ENCODE peak calls at places on chromosomes 6 and 20, in four cellular contexts. T is HepG2, J is K562, M is H1. H is an unnamed sample. For H3K27me3, the result is how much of the 10 kb centered on the place peaks cover.

GRCh38 chr6:2108700-2109306 is 136.6 kb downstream of the GMDS start:
- DNase-seq in T (peak), J (no peak), M (no peak), H (no peak)

GRCh38 chr20:43477634-43478033 is 19.9 kb downstream of the SRSF6 start:
- DNase-seq in T (no peak), J (no peak), M (no peak), H (no peak)

GRCh38 chr6:10643214-10643641 is 51.2 kb downstream of the C6orf52 start:
- DNase-seq in T (no peak), J (no peak), M (no peak), H (no peak)

GRCh38 chr6:45677381-45677992 is 299.8 kb upstream of the SUPT3H start:
- DNase-seq in T (no peak), J (no peak), M (no peak), H (peak)

GRCh38 chr6:34671801-34672656 is 24.5 kb downstream of the ILRUN start:
- DNase-seq in T (no peak), J (peak), M (no peak), H (peak)

GRCh38 chr6:73577605-73578160 is 56.9 kb upstream of the EEF1A1 start:
- DNase-seq in T (no peak), J (no peak), M (no peak), H (no peak)

GRCh38 chr6:41767112-41767946 is 12.4 kb downstream of the FRS3 start:
- DNase-seq in T (peak), J (peak), M (no peak), H (no peak)

GRCh38 chr6:49462071-49462470 is 982 bp downstream of the MMUT start:
- DNase-seq in T (no peak), J (no peak), M (no peak), H (no peak)

GRCh38 chr6:6993503-6994237 is 114.1 kb upstream of the RREB1 start:
- DNase-seq in T (peak), J (no peak), M (no peak), H (no peak)

GRCh38 chr20:63434599-63435378 is 37.7 kb downstream of the KCNQ2 start:
- DNase-seq in T (peak), J (peak), M (peak), H (peak)

GRCh38 chr6:116446399-116446798 is 14.8 kb upstream of the CALHM6 start:
- DNase-seq in T (no peak), J (no peak), M (no peak), H (no peak)

GRCh38 chr6:26033942-26034354 is 53.3 kb upstream of the HFE start:
- DNase-seq in T (no peak), J (no peak), M (no peak), H (no peak)

GRCh38 chr6:146886587-146887446 is 288.0 kb downstream of the ADGB start:
- DNase-seq in T (no peak), J (no peak), M (no peak), H (no peak)

GRCh38 chr6:157988700-157989063 is 7.0 kb downstream of the SYNJ2 start:
- DNase-seq in T (no peak), J (no peak), M (no peak), H (no peak)

GRCh38 chr20:3786126-3786484 is 435 bp downstream of the CENPB start:
- DNase-seq in T (no peak), J (no peak), M (no peak), H (no peak)

GRCh38 chr6:45163952-45164766 is 164.0 kb upstream of the RUNX2 start:
- DNase-seq in T (no peak), J (no peak), M (no peak), H (peak)

GRCh38 chr6:12653396-12653910 is 63.1 kb upstream of the PHACTR1 start:
- DNase-seq in T (no peak), J (no peak), M (no peak), H (no peak)

GRCh38 chr6:26358511-26358981 is 6.5 kb upstream of the BTN3A2 start:
- DNase-seq in T (no peak), J (no peak), M (no peak), H (peak)

GRCh38 chr6:33700391-33701050 is 11.0 kb downstream of the UQCC2 start:
- DNase-seq in T (peak), J (peak), M (peak), H (no peak)

GRCh38 chr6:38604700-38605099 is 35.0 kb downstream of the BTBD9 start:
- DNase-seq in T (peak), J (no peak), M (no peak), H (no peak)

GRCh38 chr6:158059108-158059507 is 77.4 kb downstream of the SYNJ2 start:
- DNase-seq in T (no peak), J (no peak), M (no peak), H (no peak)

GRCh38 chr6:37262446-37263026 is 4.6 kb upstream of the TMEM217 start:
- DNase-seq in T (no peak), J (no peak), M (no peak), H (no peak)

GRCh38 chr6:158220786-158221442 is 52.8 kb downstream of the GTF2H5 start:
- DNase-seq in T (peak), J (peak), M (peak), H (no peak)

GRCh38 chr6:102026649-102027048 is 633.1 kb downstream of the GRIK2 start:
- DNase-seq in T (no peak), J (no peak), M (no peak), H (no peak)

GRCh38 chr20:10609726-10610125 is 64.1 kb downstream of the JAG1 start:
- DNase-seq in T (no peak), J (no peak), M (no peak), H (no peak)

GRCh38 chr20:10613911-10614310 is 59.9 kb downstream of the JAG1 start:
- DNase-seq in T (no peak), J (no peak), M (no peak), H (no peak)

GRCh38 chr20:10610266-10610665 is 63.5 kb downstream of the JAG1 start:
- DNase-seq in T (no peak), J (no peak), M (no peak), H (no peak)

GRCh38 chr20:10609276-10609675 is 64.5 kb downstream of the JAG1 start:
- DNase-seq in T (no peak), J (no peak), M (no peak), H (no peak)

DNA sequence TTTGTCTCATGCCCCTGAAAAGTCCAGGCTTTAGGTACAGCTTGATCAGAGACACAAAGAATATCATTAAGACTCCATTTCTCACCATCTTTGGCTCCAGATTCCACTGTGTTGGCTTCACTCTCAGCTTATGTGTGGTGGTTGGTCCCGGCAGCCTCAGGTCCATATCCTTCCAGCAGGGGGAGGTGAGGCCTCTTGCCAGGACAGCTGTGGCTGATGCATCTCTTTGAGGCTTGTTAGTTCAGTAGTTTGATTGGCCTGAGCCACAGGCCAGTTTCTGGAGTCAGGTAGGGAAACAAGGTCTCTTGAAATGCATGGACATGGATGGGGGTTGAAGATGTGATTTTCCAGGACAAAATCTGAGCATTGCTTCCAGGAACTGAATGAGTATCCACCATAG is 62.4 kb downstream of the JAG1 start:
- DNase-seq in T (peak), J (peak), M (no peak), H (no peak)
- TF ChIP-seq JUND in T (no peak), J (no peak), M (no peak), H (no peak)

GRCh38 chr6:27669798-27670301 is 196.9 kb upstream of the ZNF184 start:
- DNase-seq in T (no peak), J (peak), M (no peak), H (no peak)
- H3K27me3 ChIP-seq in T (under half), J (under half), M (under half), H (under half)

GRCh38 chr6:169073311-169073710 is 180.3 kb downstream of the THBS2 start:
- DNase-seq in T (no peak), J (no peak), M (no peak), H (no peak)

GRCh38 chr6:169072127-169073042 is 181.3 kb downstream of the THBS2 start:
- DNase-seq in T (no peak), J (no peak), M (no peak), H (no peak)

GRCh38 chr6:169071394-169071793 is 182.3 kb downstream of the THBS2 start:
- DNase-seq in T (no peak), J (no peak), M (no peak), H (no peak)

GRCh38 chr6:169069361-169069760 is 184.3 kb downstream of the THBS2 start:
- DNase-seq in T (no peak), J (no peak), M (no peak), H (no peak)

GRCh38 chr6:169070506-169071176 is 183.0 kb downstream of the THBS2 start:
- DNase-seq in T (peak), J (no peak), M (no peak), H (no peak)
- TF ChIP-seq ATF2 in T (no peak), J (no peak), M (no peak), H (no peak)

DNA sequence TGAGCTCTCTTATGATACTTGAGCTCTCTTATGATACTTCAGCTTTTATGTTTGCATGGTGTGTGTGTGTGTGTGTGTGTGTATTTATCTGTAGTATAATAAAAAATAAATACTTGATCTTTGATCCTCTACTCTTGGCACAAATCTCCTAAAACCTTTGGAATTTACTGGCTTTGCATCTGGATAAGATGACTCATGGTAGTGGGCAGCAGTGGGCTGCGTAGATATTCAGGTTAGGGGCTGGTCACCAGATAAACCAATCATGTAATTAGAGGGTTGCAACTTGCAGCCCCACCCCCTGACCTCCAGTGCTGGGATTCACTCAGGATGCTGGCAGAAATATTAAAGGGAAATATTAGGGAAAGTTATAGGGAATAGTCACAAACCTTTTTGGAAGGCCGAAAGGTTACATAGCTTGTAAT is 151.9 kb upstream of the COL21A1 start:
- DNase-seq in T (peak), J (no peak), M (peak), H (no peak)
- TF ChIP-seq JUND in T (no peak), J (no peak), M (no peak), H (no peak)